ENCODE peak calls at places on chromosomes 1 and 21, in five cellular contexts. Q is GM12878, V is GM13977, X is uterus, S is choroid plexus epithelial cell. C is an unnamed sample.

GRCh38 chr1:71080782-71081696 is at the start of gene ZRANB2:
- DNase-seq in Q (peak), V (peak), X (peak), S (peak), C (peak)

GRCh38 chr1:240349695-240350094 is 258.0 kb downstream of the FMN2 start:
- DNase-seq in Q (no peak), V (no peak), X (no peak), S (no peak), C (no peak)

GRCh38 chr21:46562964-46563607 is 41.8 kb downstream of the S100B start:
- DNase-seq in Q (no peak), V (no peak), X (no peak), S (no peak), C (no peak)

GRCh38 chr21:28771790-28772501 is 220.7 kb downstream of the LTN1 start:
- DNase-seq in Q (no peak), V (no peak), X (no peak), S (peak), C (peak)

GRCh38 chr1:38004284-38005101 is 821 bp downstream of the FHL3 start:
- DNase-seq in Q (no peak), V (no peak), X (no peak), S (peak), C (peak)

GRCh38 chr1:191641420-191642215 is 516.6 kb upstream of the RGS18 start:
- DNase-seq in Q (no peak), V (no peak), X (no peak), S (peak), C (peak)

GRCh38 chr1:246569248-246570238 is 3.3 kb downstream of the CNST start:
- DNase-seq in Q (no peak), V (peak), X (no peak), S (no peak), C (no peak)

GRCh38 chr1:227949954-227950734 is 2.4 kb upstream of the WNT9A start:
- DNase-seq in Q (no peak), V (no peak), X (no peak), S (no peak), C (no peak)

GRCh38 chr1:228087771-228088251 is 5.3 kb downstream of the ARF1 start:
- DNase-seq in Q (no peak), V (no peak), X (no peak), S (peak), C (peak)

GRCh38 chr1:21278898-21279819 is 11.1 kb downstream of the ECE1 start:
- DNase-seq in Q (no peak), V (no peak), X (no peak), S (no peak), C (no peak)

GRCh38 chr1:47508900-47509488 is 71.2 kb downstream of the FOXD2 start:
- DNase-seq in Q (no peak), V (no peak), X (no peak), S (peak), C (no peak)

GRCh38 chr1:244271909-244272308 is 179.8 kb downstream of the ADSS2 start:
- DNase-seq in Q (no peak), V (no peak), X (no peak), S (no peak), C (no peak)

GRCh38 chr1:241518447-241519307 is 878 bp downstream of the FH start:
- DNase-seq in Q (no peak), V (peak), X (peak), S (peak), C (peak)

GRCh38 chr1:212574732-212575131 is 33.8 kb upstream of the ATF3 start:
- DNase-seq in Q (no peak), V (no peak), X (no peak), S (no peak), C (no peak)

GRCh38 chr1:212581034-212581433 is 27.5 kb upstream of the ATF3 start:
- DNase-seq in Q (no peak), V (no peak), X (no peak), S (no peak), C (no peak)

GRCh38 chr1:212578043-212578442 is 30.5 kb upstream of the ATF3 start:
- DNase-seq in Q (no peak), V (no peak), X (no peak), S (no peak), C (no peak)

DNA sequence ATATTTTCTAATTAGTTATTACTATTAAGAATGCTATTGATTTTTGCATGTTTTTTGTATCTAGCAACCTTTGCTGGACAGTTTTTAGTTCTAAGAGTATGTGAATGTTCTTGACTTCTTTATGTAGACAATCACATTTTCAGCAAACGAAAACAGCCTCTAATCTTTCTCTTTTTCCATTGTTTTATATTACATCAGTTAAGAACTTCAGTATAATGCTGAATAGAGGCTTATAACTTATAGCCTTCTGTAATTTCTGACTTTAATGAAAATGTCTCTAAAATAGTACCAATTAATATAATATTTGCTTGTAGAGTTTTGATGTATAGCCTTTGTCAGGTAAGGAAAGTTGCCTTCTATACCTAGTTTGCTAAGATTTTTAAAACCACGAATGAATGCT is 33.2 kb upstream of the ATF3 start:
- DNase-seq in Q (no peak), V (no peak), X (no peak), S (no peak), C (no peak)
- TF ChIP-seq CTCF in Q (no peak), V (no peak), X (no peak), S (no peak), C (no peak)

GRCh38 chr1:219503549-219503948 is 109.4 kb downstream of the ZC3H11B start:
- DNase-seq in Q (no peak), V (no peak), X (no peak), S (no peak), C (no peak)
- TF ChIP-seq CTCF in Q (no peak), V (no peak), X (no peak), S (no peak), C (no peak)

DNA sequence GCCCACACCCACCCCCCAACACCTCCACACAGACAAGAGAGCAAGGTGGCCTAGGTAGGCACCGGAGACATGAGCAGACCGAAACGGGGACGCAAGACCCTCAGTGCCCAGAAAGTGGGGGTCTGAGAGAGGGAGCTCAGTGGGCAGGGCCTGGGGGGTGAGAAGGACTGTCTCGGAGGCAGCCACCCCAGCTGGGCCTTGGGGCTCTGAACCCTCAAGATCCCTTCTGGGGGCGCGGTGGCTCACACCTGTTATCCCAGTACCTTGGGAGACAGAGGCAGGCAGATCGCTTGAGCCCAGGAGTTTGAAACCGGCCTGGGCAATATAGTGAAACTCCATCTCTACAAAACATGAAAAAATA is 9.1 kb upstream of the GNB1 start:
- DNase-seq in Q (no peak), V (no peak), X (no peak), S (no peak), C (no peak)
- TF ChIP-seq CTCF in Q (no peak), V (no peak), X (no peak), S (no peak), C (no peak)

GRCh38 chr1:211009944-211010343 is 124.0 kb downstream of the KCNH1 start:
- DNase-seq in Q (no peak), V (no peak), X (no peak), S (no peak), C (no peak)
- TF ChIP-seq CTCF in Q (no peak), V (no peak), X (no peak), S (no peak), C (no peak)